ENCODE peak calls at places on chromosomes 3 and 15, in four cellular contexts. One of them, this sample, is unnamed.

GRCh38 chr3:186825294-186825821 is 17.2 kb upstream of the ADIPOQ start:
- DNase-seq in activated CD4-positive, alpha-beta T cell treated with anti-CD3 and anti-CD28 coated beads, Interleukin-2, amount 50 U/mL, for 48 hours: peak
- DNase-seq in A172: no peak
- DNase-seq in NCI-H2171 treated with DMSO at 0.1 percent for 48 hours: no peak
- DNase-seq in this sample: no peak

GRCh38 chr3:182793663-182794454 is 555 bp downstream of the ATP11B start:
- DNase-seq in NCI-H2171 treated with DMSO at 0.1 percent for 48 hours: peak
- DNase-seq in activated CD4-positive, alpha-beta T cell treated with anti-CD3 and anti-CD28 coated beads, Interleukin-2, amount 50 U/mL, for 48 hours: peak
- DNase-seq in A172: peak
- DNase-seq in this sample: peak

GRCh38 chr3:161322781-161323568 is 48.3 kb downstream of the SPTSSB start:
- DNase-seq in activated CD4-positive, alpha-beta T cell treated with anti-CD3 and anti-CD28 coated beads, Interleukin-2, amount 50 U/mL, for 48 hours: no peak
- DNase-seq in A172: no peak
- DNase-seq in NCI-H2171 treated with DMSO at 0.1 percent for 48 hours: no peak
- DNase-seq in this sample: no peak

GRCh38 chr3:98561727-98562521 is 30.1 kb downstream of the GPR15 start:
- DNase-seq in NCI-H2171 treated with DMSO at 0.1 percent for 48 hours: no peak
- DNase-seq in A172: peak
- DNase-seq in activated CD4-positive, alpha-beta T cell treated with anti-CD3 and anti-CD28 coated beads, Interleukin-2, amount 50 U/mL, for 48 hours: no peak
- DNase-seq in this sample: no peak

GRCh38 chr3:126758882-126759281 is 54.8 kb downstream of the CHCHD6 start:
- DNase-seq in NCI-H2171 treated with DMSO at 0.1 percent for 48 hours: no peak
- DNase-seq in activated CD4-positive, alpha-beta T cell treated with anti-CD3 and anti-CD28 coated beads, Interleukin-2, amount 50 U/mL, for 48 hours: no peak
- DNase-seq in A172: no peak
- DNase-seq in this sample: no peak

GRCh38 chr15:43943511-43943910 is 116.7 kb downstream of the WDR76 start:
- DNase-seq in activated CD4-positive, alpha-beta T cell treated with anti-CD3 and anti-CD28 coated beads, Interleukin-2, amount 50 U/mL, for 48 hours: no peak
- DNase-seq in A172: no peak
- DNase-seq in NCI-H2171 treated with DMSO at 0.1 percent for 48 hours: no peak
- DNase-seq in this sample: no peak

GRCh38 chr3:167406876-167407492 is 26.9 kb upstream of the ZBBX start:
- DNase-seq in A172: peak
- DNase-seq in activated CD4-positive, alpha-beta T cell treated with anti-CD3 and anti-CD28 coated beads, Interleukin-2, amount 50 U/mL, for 48 hours: no peak
- DNase-seq in NCI-H2171 treated with DMSO at 0.1 percent for 48 hours: peak
- DNase-seq in this sample: peak

GRCh38 chr15:99054892-99055291 is 47.3 kb upstream of the PGPEP1L start:
- DNase-seq in A172: no peak
- DNase-seq in activated CD4-positive, alpha-beta T cell treated with anti-CD3 and anti-CD28 coated beads, Interleukin-2, amount 50 U/mL, for 48 hours: no peak
- DNase-seq in NCI-H2171 treated with DMSO at 0.1 percent for 48 hours: no peak
- DNase-seq in this sample: no peak

GRCh38 chr15:78804391-78804792 is 6.9 kb downstream of the ADAMTS7 start:
- DNase-seq in A172: no peak
- DNase-seq in activated CD4-positive, alpha-beta T cell treated with anti-CD3 and anti-CD28 coated beads, Interleukin-2, amount 50 U/mL, for 48 hours: no peak
- DNase-seq in NCI-H2171 treated with DMSO at 0.1 percent for 48 hours: no peak
- DNase-seq in this sample: no peak

GRCh38 chr3:183359036-183359435 is 69.4 kb downstream of the MCF2L2 start:
- DNase-seq in A172: no peak
- DNase-seq in NCI-H2171 treated with DMSO at 0.1 percent for 48 hours: no peak
- DNase-seq in activated CD4-positive, alpha-beta T cell treated with anti-CD3 and anti-CD28 coated beads, Interleukin-2, amount 50 U/mL, for 48 hours: no peak
- DNase-seq in this sample: no peak

GRCh38 chr3:13108861-13109260 is 35.6 kb upstream of the IQSEC1 start:
- DNase-seq in activated CD4-positive, alpha-beta T cell treated with anti-CD3 and anti-CD28 coated beads, Interleukin-2, amount 50 U/mL, for 48 hours: no peak
- DNase-seq in A172: no peak
- DNase-seq in NCI-H2171 treated with DMSO at 0.1 percent for 48 hours: no peak
- DNase-seq in this sample: no peak

GRCh38 chr3:170357920-170358854 is 672 bp downstream of the SKIL start:
- DNase-seq in NCI-H2171 treated with DMSO at 0.1 percent for 48 hours: peak
- DNase-seq in activated CD4-positive, alpha-beta T cell treated with anti-CD3 and anti-CD28 coated beads, Interleukin-2, amount 50 U/mL, for 48 hours: peak
- DNase-seq in A172: peak
- DNase-seq in this sample: peak

GRCh38 chr3:64653101-64653500 is 34.7 kb downstream of the ADAMTS9 start:
- DNase-seq in activated CD4-positive, alpha-beta T cell treated with anti-CD3 and anti-CD28 coated beads, Interleukin-2, amount 50 U/mL, for 48 hours: no peak
- DNase-seq in A172: no peak
- DNase-seq in NCI-H2171 treated with DMSO at 0.1 percent for 48 hours: no peak
- DNase-seq in this sample: no peak

GRCh38 chr3:151838574-151839312 is 24.8 kb downstream of the AADAC start:
- DNase-seq in NCI-H2171 treated with DMSO at 0.1 percent for 48 hours: peak
- DNase-seq in A172: peak
- DNase-seq in activated CD4-positive, alpha-beta T cell treated with anti-CD3 and anti-CD28 coated beads, Interleukin-2, amount 50 U/mL, for 48 hours: no peak
- DNase-seq in this sample: no peak

GRCh38 chr15:29093065-29093435 is 176.6 kb downstream of the NSMCE3 start:
- DNase-seq in NCI-H2171 treated with DMSO at 0.1 percent for 48 hours: no peak
- DNase-seq in A172: no peak
- DNase-seq in activated CD4-positive, alpha-beta T cell treated with anti-CD3 and anti-CD28 coated beads, Interleukin-2, amount 50 U/mL, for 48 hours: no peak
- DNase-seq in this sample: peak

GRCh38 chr3:44661189-44661588 is 12.7 kb downstream of the ZNF35 start:
- DNase-seq in activated CD4-positive, alpha-beta T cell treated with anti-CD3 and anti-CD28 coated beads, Interleukin-2, amount 50 U/mL, for 48 hours: no peak
- DNase-seq in A172: no peak
- DNase-seq in NCI-H2171 treated with DMSO at 0.1 percent for 48 hours: no peak
- DNase-seq in this sample: no peak

GRCh38 chr3:59143447-59143846 is 93.6 kb upstream of the CFAP20DC start:
- DNase-seq in A172: no peak
- DNase-seq in activated CD4-positive, alpha-beta T cell treated with anti-CD3 and anti-CD28 coated beads, Interleukin-2, amount 50 U/mL, for 48 hours: no peak
- DNase-seq in NCI-H2171 treated with DMSO at 0.1 percent for 48 hours: no peak
- DNase-seq in this sample: no peak

GRCh38 chr3:31704651-31705179 is 172.0 kb downstream of the STT3B start:
- DNase-seq in activated CD4-positive, alpha-beta T cell treated with anti-CD3 and anti-CD28 coated beads, Interleukin-2, amount 50 U/mL, for 48 hours: peak
- DNase-seq in NCI-H2171 treated with DMSO at 0.1 percent for 48 hours: peak
- DNase-seq in A172: peak
- DNase-seq in this sample: peak

GRCh38 chr3:165056510-165056909 is 21.8 kb downstream of the SI start:
- DNase-seq in A172: no peak
- DNase-seq in activated CD4-positive, alpha-beta T cell treated with anti-CD3 and anti-CD28 coated beads, Interleukin-2, amount 50 U/mL, for 48 hours: no peak
- DNase-seq in NCI-H2171 treated with DMSO at 0.1 percent for 48 hours: no peak
- DNase-seq in this sample: no peak

GRCh38 chr15:79769081-79769481 is 127.7 kb downstream of the MTHFS start:
- DNase-seq in NCI-H2171 treated with DMSO at 0.1 percent for 48 hours: no peak
- DNase-seq in A172: peak
- DNase-seq in activated CD4-positive, alpha-beta T cell treated with anti-CD3 and anti-CD28 coated beads, Interleukin-2, amount 50 U/mL, for 48 hours: no peak
- DNase-seq in this sample: no peak

GRCh38 chr3:174620138-174620537 is 239.0 kb upstream of the NAALADL2 start:
- DNase-seq in NCI-H2171 treated with DMSO at 0.1 percent for 48 hours: peak
- DNase-seq in A172: peak
- DNase-seq in activated CD4-positive, alpha-beta T cell treated with anti-CD3 and anti-CD28 coated beads, Interleukin-2, amount 50 U/mL, for 48 hours: no peak
- DNase-seq in this sample: no peak

GRCh38 chr15:94083467-94083991 is 147.8 kb upstream of the MCTP2 start:
- DNase-seq in A172: peak
- DNase-seq in NCI-H2171 treated with DMSO at 0.1 percent for 48 hours: no peak
- DNase-seq in activated CD4-positive, alpha-beta T cell treated with anti-CD3 and anti-CD28 coated beads, Interleukin-2, amount 50 U/mL, for 48 hours: no peak
- DNase-seq in this sample: no peak

GRCh38 chr3:188153498-188153948 is 434 bp upstream of the LPP start:
- DNase-seq in A172: peak
- DNase-seq in activated CD4-positive, alpha-beta T cell treated with anti-CD3 and anti-CD28 coated beads, Interleukin-2, amount 50 U/mL, for 48 hours: peak
- DNase-seq in NCI-H2171 treated with DMSO at 0.1 percent for 48 hours: peak
- DNase-seq in this sample: peak

GRCh38 chr3:126476166-126476975 is 680 bp upstream of the ZXDC start:
- DNase-seq in activated CD4-positive, alpha-beta T cell treated with anti-CD3 and anti-CD28 coated beads, Interleukin-2, amount 50 U/mL, for 48 hours: peak
- DNase-seq in A172: peak
- DNase-seq in NCI-H2171 treated with DMSO at 0.1 percent for 48 hours: peak
- DNase-seq in this sample: no peak

GRCh38 chr3:4828279-4829030 is 150.8 kb upstream of the BHLHE40 start:
- DNase-seq in A172: peak
- DNase-seq in activated CD4-positive, alpha-beta T cell treated with anti-CD3 and anti-CD28 coated beads, Interleukin-2, amount 50 U/mL, for 48 hours: no peak
- DNase-seq in NCI-H2171 treated with DMSO at 0.1 percent for 48 hours: no peak
- DNase-seq in this sample: peak

GRCh38 chr3:87503901-87504498 is 227.6 kb upstream of the POU1F1 start:
- DNase-seq in activated CD4-positive, alpha-beta T cell treated with anti-CD3 and anti-CD28 coated beads, Interleukin-2, amount 50 U/mL, for 48 hours: no peak
- DNase-seq in NCI-H2171 treated with DMSO at 0.1 percent for 48 hours: peak
- DNase-seq in A172: peak
- DNase-seq in this sample: peak

GRCh38 chr15:66422347-66422746 is 35.6 kb downstream of the MAP2K1 start:
- DNase-seq in NCI-H2171 treated with DMSO at 0.1 percent for 48 hours: no peak
- DNase-seq in activated CD4-positive, alpha-beta T cell treated with anti-CD3 and anti-CD28 coated beads, Interleukin-2, amount 50 U/mL, for 48 hours: no peak
- DNase-seq in A172: no peak
- DNase-seq in this sample: no peak